ENCODE peak calls at places on chromosome 11, in seven cellular contexts. R is nucleus accumbens, A is activated gamma-delta T cell treated with Interleukin-2 at 50 U/mL for 16 hours, F is activated T-cell treated with anti-CD3 and anti-CD28 coated beads for 1 hour, Z is posterior cingulate gyrus, O is globus pallidus, M is spleen. I is an unnamed sample.
A peak's percentile ranks its signal among the peaks of the same experiment; 100 is the strongest.

GRCh38 chr11:124890701-124891389 is 6.8 kb downstream of the ROBO4 start:
- DNase-seq in F (no peak), O (no peak), Z (no peak), M (no peak), A (no peak), R (no peak), I (no peak)

GRCh38 chr11:12126352-12127019 is 16.1 kb downstream of the MICAL2 start:
- DNase-seq in O (no peak), F (no peak), Z (no peak), M (peak; percentile 64), R (no peak), A (no peak), I (peak; percentile 88)

GRCh38 chr11:1573077-1573846 is 1.2 kb upstream of the DUSP8 start:
- DNase-seq in O (no peak), R (no peak), F (no peak), Z (no peak), A (no peak), M (no peak), I (no peak)

GRCh38 chr11:7548659-7549283 is 35.0 kb downstream of the PPFIBP2 start:
- DNase-seq in M (no peak), F (peak; percentile 16), Z (no peak), O (no peak), R (no peak), A (no peak), I (no peak)

GRCh38 chr11:25159341-25159740 is 662.5 kb downstream of the LUZP2 start:
- DNase-seq in R (no peak), M (no peak), F (no peak), Z (no peak), O (no peak), A (no peak), I (peak; percentile 74)

GRCh38 chr11:128302425-128303186 is 284.8 kb downstream of the ETS1 start:
- DNase-seq in R (no peak), A (peak; percentile 70), O (no peak), M (no peak), Z (no peak), F (no peak), I (no peak)

GRCh38 chr11:124623861-124624525 is 1.3 kb downstream of the TBRG1 start:
- DNase-seq in Z (no peak), O (no peak), R (no peak), M (no peak), A (no peak), F (no peak), I (peak; percentile 23)

GRCh38 chr11:14656536-14657457 is 13.2 kb downstream of the PDE3B start:
- DNase-seq in F (no peak), M (no peak), R (no peak), Z (no peak), A (no peak), O (no peak), I (no peak)

GRCh38 chr11:116232364-116232801 is 540.4 kb downstream of the BUD13 start:
- DNase-seq in Z (no peak), M (peak; percentile 27), A (no peak), F (no peak), R (no peak), O (no peak), I (peak; percentile 26)

GRCh38 chr11:128579790-128580504 is 7.4 kb downstream of the ETS1 start:
- DNase-seq in F (no peak), A (no peak), O (no peak), M (no peak), Z (no peak), R (no peak), I (no peak)

GRCh38 chr11:62665630-62666258 is 632 bp downstream of the CSKMT start:
- DNase-seq in A (peak; percentile 65), R (no peak), F (peak; percentile 51), M (peak; percentile 90), O (no peak), Z (peak; percentile 48), I (peak; percentile 58)

GRCh38 chr11:66119348-66120133 is 49.5 kb downstream of the PACS1 start:
- DNase-seq in M (no peak), F (no peak), O (no peak), A (no peak), Z (no peak), R (no peak), I (peak; percentile 90)

GRCh38 chr11:6845383-6845782 is at the start of gene OR10A5:
- DNase-seq in Z (no peak), A (no peak), M (no peak), R (no peak), O (no peak), F (no peak), I (no peak)

GRCh38 chr11:75743711-75744563 is 24.6 kb upstream of the DGAT2 start:
- DNase-seq in R (no peak), F (no peak), M (no peak), Z (no peak), O (no peak), A (no peak), I (no peak)

GRCh38 chr11:12278766-12279671 is 98.4 kb upstream of the PARVA start:
- DNase-seq in Z (no peak), F (no peak), R (no peak), O (no peak), M (no peak), A (no peak), I (no peak)

GRCh38 chr11:5476184-5476819 is 12.2 kb upstream of the OR52D1 start:
- DNase-seq in R (no peak), O (peak; percentile 19), F (peak; percentile 20), A (peak; percentile 7), M (no peak), Z (peak; percentile 35), I (peak; percentile 13)

GRCh38 chr11:95996621-95997020 is 72.7 kb upstream of the MTMR2 start:
- DNase-seq in R (no peak), A (no peak), O (no peak), F (no peak), Z (no peak), M (no peak), I (no peak)

GRCh38 chr11:115912484-115912945 is 408.3 kb upstream of the CADM1 start:
- DNase-seq in Z (no peak), R (no peak), A (no peak), O (peak; percentile 61), M (no peak), F (no peak), I (no peak)

GRCh38 chr11:32586576-32587190 is 3.1 kb downstream of the EIF3M start:
- DNase-seq in F (no peak), R (no peak), O (no peak), A (no peak), M (no peak), Z (no peak), I (no peak)

GRCh38 chr11:763549-764321 is 13.6 kb downstream of the GATD1 start:
- DNase-seq in M (peak; percentile 76), R (no peak), Z (no peak), F (no peak), O (no peak), A (no peak), I (no peak)

GRCh38 chr11:36350137-36350513 is 54.0 kb downstream of the PRR5L start:
- DNase-seq in F (no peak), M (no peak), Z (no peak), O (no peak), A (no peak), R (no peak), I (no peak)

GRCh38 chr11:41950470-41951143 is 491.2 kb upstream of the LRRC4C start:
- DNase-seq in M (no peak), F (no peak), R (no peak), O (no peak), A (no peak), Z (no peak), I (no peak)

GRCh38 chr11:22640862-22641261 is 15.2 kb upstream of the FANCF start:
- DNase-seq in F (no peak), O (no peak), Z (no peak), M (no peak), A (no peak), R (no peak), I (no peak)

GRCh38 chr11:13347901-13348300 is 70.3 kb downstream of the BMAL1 start:
- DNase-seq in R (no peak), O (no peak), A (no peak), M (no peak), F (no peak), Z (no peak), I (no peak)